ENCODE peak calls at places on chromosomes 13 and 19, in nine cellular contexts. F is amniotic epithelial cell; G is WTC11; Q is hippocampal formation; S is AG09309; K is stimulated activated CD4-positive, alpha-beta T cell treated with anti-CD3 and anti-CD28 coated beads, Interleukin-2, amount 100 ng/mL, for 48 hours; T is activated CD4-positive, alpha-beta memory T cell treated with anti-CD3 and anti-CD28 coated beads, Interleukin-2, amount 10 ng/mL, durations not matched to agents 7 days and 5 days; Z is left colon; E is NCI-H1694 treated with DMSO at 0.1 percent for 48 hours. A is an unnamed sample.

GRCh38 chr19:42514449-42514848 is 13.8 kb downstream of the CEACAM1 start:
- DNase-seq in Z (no peak), G (no peak), S (no peak), F (no peak), K (no peak), Q (no peak), E (no peak), T (peak), A (no peak)

GRCh38 chr19:42301646-42302204 is at the start of gene PRR19:
- DNase-seq in Z (peak), S (no peak), E (no peak), Q (no peak), K (no peak), G (no peak), T (peak), F (no peak), A (no peak)

GRCh38 chr13:93963266-93964131 is 516.0 kb downstream of the DCT start:
- DNase-seq in T (no peak), Z (no peak), K (no peak), G (no peak), Q (no peak), S (peak), F (no peak), E (peak), A (no peak)

GRCh38 chr19:1027953-1028902 is 1.8 kb downstream of the CNN2 start:
- DNase-seq in Q (no peak), E (no peak), F (peak), K (no peak), S (peak), Z (peak), T (peak), G (peak), A (no peak)

GRCh38 chr19:50232600-50232999 is 29.2 kb downstream of the MYH14 start:
- DNase-seq in F (no peak), Z (no peak), G (no peak), Q (no peak), E (no peak), S (no peak), K (no peak), T (no peak), A (no peak)

GRCh38 chr19:44613295-44614168 is at the start of gene IGSF23:
- DNase-seq in E (no peak), T (no peak), Q (no peak), K (no peak), S (no peak), G (no peak), Z (peak), F (no peak), A (no peak)

GRCh38 chr13:51523082-51523518 is 61.2 kb upstream of the WDFY2 start:
- DNase-seq in S (no peak), K (peak), Q (no peak), E (no peak), G (no peak), T (peak), Z (no peak), F (peak), A (no peak)

GRCh38 chr13:108200781-108201398 is 14.4 kb downstream of the LIG4 start:
- DNase-seq in F (peak), K (no peak), G (no peak), E (no peak), T (no peak), S (no peak), Z (no peak), Q (no peak), A (no peak)

GRCh38 chr13:35723820-35724219 is 247.3 kb upstream of the MAB21L1 start:
- DNase-seq in E (no peak), G (no peak), S (no peak), F (peak), T (no peak), Q (no peak), Z (no peak), K (no peak), A (no peak)

GRCh38 chr13:29435125-29435911 is 160.2 kb downstream of the SLC7A1 start:
- DNase-seq in E (no peak), F (peak), Q (no peak), T (no peak), G (no peak), Z (no peak), S (peak), K (no peak), A (no peak)

GRCh38 chr13:83881031-83881727 is 1.1 kb downstream of the SLITRK1 start:
- DNase-seq in F (no peak), G (no peak), E (no peak), T (no peak), Q (no peak), S (no peak), Z (no peak), K (no peak), A (no peak)

GRCh38 chr19:14187586-14187985 is 18.4 kb downstream of the ADGRL1 start:
- DNase-seq in F (no peak), G (no peak), Q (no peak), E (no peak), T (no peak), S (no peak), Z (no peak), K (no peak), A (no peak)

GRCh38 chr19:17075860-17076538 is 422 bp downstream of the MYO9B start:
- DNase-seq in T (peak), S (no peak), Q (no peak), K (no peak), Z (peak), E (peak), G (no peak), F (no peak), A (no peak)

GRCh38 chr13:60267498-60268202 is 103.9 kb upstream of the DIAPH3 start:
- DNase-seq in F (peak), Z (peak), S (no peak), T (peak), E (no peak), G (peak), K (no peak), Q (no peak), A (no peak)

GRCh38 chr13:97499181-97499580 is 65.2 kb downstream of the RAP2A start:
- DNase-seq in Z (no peak), F (no peak), E (no peak), Q (no peak), S (no peak), K (no peak), G (no peak), T (no peak), A (no peak)

GRCh38 chr19:43551399-43552197 is 18.6 kb downstream of the ZNF575 start:
- DNase-seq in Z (no peak), K (no peak), Q (no peak), G (no peak), F (no peak), S (no peak), T (no peak), E (no peak), A (no peak)

GRCh38 chr19:29529646-29530548 is 4.1 kb downstream of the VSTM2B start:
- DNase-seq in F (no peak), E (no peak), Q (no peak), S (no peak), K (no peak), Z (no peak), T (no peak), G (peak), A (no peak)

GRCh38 chr13:34620073-34620858 is 321.8 kb upstream of the NBEA start:
- DNase-seq in Z (no peak), Q (no peak), K (no peak), S (no peak), E (no peak), F (no peak), T (no peak), G (no peak), A (no peak)